ENCODE peak calls at places on chromosomes 13 and 19, in ten cellular contexts. One of them, this sample, is unnamed.

GRCh38 chr13:113864303-113864890 is 521 bp upstream of the GAS6 start:
- DNase-seq in endodermal cell: peak; percentile 40
- DNase-seq in transverse colon: no peak
- DNase-seq in heart right ventricle: no peak
- DNase-seq in left ventricle myocardium inferior: no peak
- DNase-seq in IMR-90: peak; percentile 33
- DNase-seq in GM12865: no peak
- DNase-seq in GM23338: no peak
- DNase-seq in dorsolateral prefrontal cortex: no peak
- DNase-seq in H9: no peak
- DNase-seq in this sample: no peak

GRCh38 chr19:13181747-13182388 is 31.7 kb downstream of the IER2 start:
- DNase-seq in endodermal cell: no peak
- DNase-seq in transverse colon: peak; percentile 79
- DNase-seq in heart right ventricle: peak; percentile 77
- DNase-seq in left ventricle myocardium inferior: peak; percentile 85
- DNase-seq in IMR-90: peak; percentile 64
- DNase-seq in GM12865: peak; percentile 38
- DNase-seq in GM23338: no peak
- DNase-seq in dorsolateral prefrontal cortex: peak; percentile 73
- DNase-seq in H9: no peak
- DNase-seq in this sample: peak; percentile 55

GRCh38 chr19:2477732-2478191 is 1.8 kb downstream of the GADD45B start:
- DNase-seq in endodermal cell: no peak
- DNase-seq in transverse colon: peak; percentile 54
- DNase-seq in heart right ventricle: no peak
- DNase-seq in left ventricle myocardium inferior: no peak
- DNase-seq in IMR-90: peak; percentile 49
- DNase-seq in GM12865: peak; percentile 73
- DNase-seq in GM23338: no peak
- DNase-seq in dorsolateral prefrontal cortex: no peak
- DNase-seq in H9: no peak
- DNase-seq in this sample: no peak

GRCh38 chr19:50365434-50366306 is at the start of gene NAPSA:
- DNase-seq in endodermal cell: no peak
- DNase-seq in transverse colon: no peak
- DNase-seq in heart right ventricle: no peak
- DNase-seq in left ventricle myocardium inferior: no peak
- DNase-seq in IMR-90: no peak
- DNase-seq in GM12865: peak; percentile 74
- DNase-seq in GM23338: no peak
- DNase-seq in dorsolateral prefrontal cortex: no peak
- DNase-seq in H9: no peak
- DNase-seq in this sample: no peak

GRCh38 chr19:4016903-4017638 is 9.5 kb downstream of the PIAS4 start:
- DNase-seq in endodermal cell: no peak
- DNase-seq in transverse colon: no peak
- DNase-seq in heart right ventricle: no peak
- DNase-seq in left ventricle myocardium inferior: no peak
- DNase-seq in IMR-90: no peak
- DNase-seq in GM12865: no peak
- DNase-seq in GM23338: no peak
- DNase-seq in dorsolateral prefrontal cortex: no peak
- DNase-seq in H9: no peak
- DNase-seq in this sample: no peak

GRCh38 chr13:84873951-84874350 is 925.3 kb downstream of the SLITRK6 start:
- DNase-seq in endodermal cell: no peak
- DNase-seq in transverse colon: no peak
- DNase-seq in heart right ventricle: no peak
- DNase-seq in left ventricle myocardium inferior: no peak
- DNase-seq in IMR-90: no peak
- DNase-seq in GM12865: no peak
- DNase-seq in GM23338: no peak
- DNase-seq in dorsolateral prefrontal cortex: no peak
- DNase-seq in H9: no peak
- DNase-seq in this sample: no peak

GRCh38 chr19:10828981-10829821 is 6.8 kb downstream of the TMED1 start:
- DNase-seq in endodermal cell: peak; percentile 76
- DNase-seq in transverse colon: no peak
- DNase-seq in heart right ventricle: no peak
- DNase-seq in left ventricle myocardium inferior: no peak
- DNase-seq in IMR-90: no peak
- DNase-seq in GM12865: no peak
- DNase-seq in GM23338: peak; percentile 74
- DNase-seq in dorsolateral prefrontal cortex: no peak
- DNase-seq in H9: peak; percentile 75
- DNase-seq in this sample: no peak

GRCh38 chr19:34932494-34932893 is 5.8 kb downstream of the ZNF30 start:
- DNase-seq in endodermal cell: no peak
- DNase-seq in transverse colon: no peak
- DNase-seq in heart right ventricle: no peak
- DNase-seq in left ventricle myocardium inferior: no peak
- DNase-seq in IMR-90: no peak
- DNase-seq in GM12865: no peak
- DNase-seq in GM23338: no peak
- DNase-seq in dorsolateral prefrontal cortex: no peak
- DNase-seq in H9: no peak
- DNase-seq in this sample: no peak

GRCh38 chr19:50794778-50795664 is 4.8 kb downstream of the ACP4 start:
- DNase-seq in endodermal cell: peak; percentile 84
- DNase-seq in transverse colon: no peak
- DNase-seq in heart right ventricle: no peak
- DNase-seq in left ventricle myocardium inferior: no peak
- DNase-seq in IMR-90: no peak
- DNase-seq in GM12865: peak; percentile 70
- DNase-seq in GM23338: peak; percentile 67
- DNase-seq in dorsolateral prefrontal cortex: no peak
- DNase-seq in H9: no peak
- DNase-seq in this sample: no peak

GRCh38 chr13:43193789-43194188 is 170.4 kb downstream of the DNAJC15 start:
- DNase-seq in endodermal cell: no peak
- DNase-seq in transverse colon: no peak
- DNase-seq in heart right ventricle: no peak
- DNase-seq in left ventricle myocardium inferior: no peak
- DNase-seq in IMR-90: no peak
- DNase-seq in GM12865: no peak
- DNase-seq in GM23338: no peak
- DNase-seq in dorsolateral prefrontal cortex: no peak
- DNase-seq in H9: no peak
- DNase-seq in this sample: no peak

GRCh38 chr13:43196750-43197149 is 173.4 kb downstream of the DNAJC15 start:
- DNase-seq in endodermal cell: no peak
- DNase-seq in transverse colon: no peak
- DNase-seq in heart right ventricle: no peak
- DNase-seq in left ventricle myocardium inferior: no peak
- DNase-seq in IMR-90: no peak
- DNase-seq in GM12865: no peak
- DNase-seq in GM23338: no peak
- DNase-seq in dorsolateral prefrontal cortex: no peak
- DNase-seq in H9: no peak
- DNase-seq in this sample: no peak

GRCh38 chr13:43195551-43195950 is 172.2 kb downstream of the DNAJC15 start:
- DNase-seq in endodermal cell: no peak
- DNase-seq in transverse colon: no peak
- DNase-seq in heart right ventricle: no peak
- DNase-seq in left ventricle myocardium inferior: no peak
- DNase-seq in IMR-90: no peak
- DNase-seq in GM12865: peak; percentile 21
- DNase-seq in GM23338: peak; percentile 43
- DNase-seq in dorsolateral prefrontal cortex: no peak
- DNase-seq in H9: no peak
- DNase-seq in this sample: no peak

GRCh38 chr13:43195112-43195511 is 171.7 kb downstream of the DNAJC15 start:
- DNase-seq in endodermal cell: no peak
- DNase-seq in transverse colon: no peak
- DNase-seq in heart right ventricle: no peak
- DNase-seq in left ventricle myocardium inferior: no peak
- DNase-seq in IMR-90: no peak
- DNase-seq in GM12865: no peak
- DNase-seq in GM23338: no peak
- DNase-seq in dorsolateral prefrontal cortex: no peak
- DNase-seq in H9: no peak
- DNase-seq in this sample: no peak

DNA sequence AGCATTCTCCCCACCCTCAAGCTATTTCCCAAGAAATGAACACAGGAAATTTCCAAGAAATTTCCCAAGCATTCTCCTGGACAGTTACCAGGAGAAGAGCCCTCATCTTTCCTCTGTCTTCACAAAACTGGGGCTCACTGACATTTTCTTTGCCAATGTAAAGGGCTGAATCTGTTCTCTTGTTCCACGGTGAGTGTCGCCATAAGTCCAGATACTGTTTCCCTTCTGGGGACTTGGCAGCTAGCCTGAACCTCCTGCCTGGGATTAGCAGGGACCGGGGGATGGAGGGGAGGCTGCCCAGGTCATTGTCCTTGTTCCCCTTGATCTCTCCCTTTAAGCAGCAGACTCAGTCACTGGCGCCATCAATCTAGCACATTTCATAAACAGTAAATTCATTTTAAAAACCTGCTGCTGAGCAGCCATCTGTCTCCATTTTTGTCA is 172.8 kb downstream of the DNAJC15 start:
- DNase-seq in endodermal cell: no peak
- DNase-seq in transverse colon: no peak
- DNase-seq in heart right ventricle: peak; percentile 16
- DNase-seq in left ventricle myocardium inferior: peak; percentile 41
- DNase-seq in IMR-90: peak; percentile 8
- DNase-seq in GM12865: no peak
- DNase-seq in GM23338: no peak
- DNase-seq in dorsolateral prefrontal cortex: no peak
- DNase-seq in H9: no peak
- DNase-seq in this sample: no peak
- TF ChIP-seq CTCF in endodermal cell: no peak
- TF ChIP-seq CTCF in transverse colon: no peak
- TF ChIP-seq CTCF in heart right ventricle: peak; percentile 16
- TF ChIP-seq CTCF in left ventricle myocardium inferior: peak; percentile 51
- TF ChIP-seq CTCF in IMR-90: no peak
- TF ChIP-seq CTCF in GM12865: no peak
- TF ChIP-seq CTCF in GM23338: no peak
- TF ChIP-seq CTCF in dorsolateral prefrontal cortex: no peak
- TF ChIP-seq CTCF in H9: no peak
- TF ChIP-seq CTCF in this sample: no peak

DNA sequence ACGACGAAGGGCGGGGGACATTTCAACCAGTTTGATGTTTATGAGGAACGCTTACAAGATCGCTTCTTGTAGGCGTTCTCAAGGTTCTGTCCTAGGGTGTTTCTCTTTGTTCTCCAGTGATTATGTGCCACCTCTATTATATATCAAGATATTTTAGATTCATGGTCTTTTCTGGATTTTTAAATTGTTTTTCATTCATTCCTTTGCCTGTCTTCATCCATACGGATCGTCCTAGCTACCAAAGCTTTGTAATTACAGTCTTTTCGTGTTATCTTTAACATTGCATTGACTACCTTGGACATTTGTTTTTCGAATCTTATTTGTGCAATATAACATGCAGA is 342 bp upstream of the EID2 start:
- DNase-seq in endodermal cell: no peak
- DNase-seq in transverse colon: no peak
- DNase-seq in heart right ventricle: no peak
- DNase-seq in left ventricle myocardium inferior: no peak
- DNase-seq in IMR-90: no peak
- DNase-seq in GM12865: no peak
- DNase-seq in GM23338: no peak
- DNase-seq in dorsolateral prefrontal cortex: no peak
- DNase-seq in H9: no peak
- DNase-seq in this sample: no peak
- TF ChIP-seq CTCF in endodermal cell: no peak
- TF ChIP-seq CTCF in transverse colon: peak; percentile 5
- TF ChIP-seq CTCF in heart right ventricle: no peak
- TF ChIP-seq CTCF in left ventricle myocardium inferior: no peak
- TF ChIP-seq CTCF in IMR-90: no peak
- TF ChIP-seq CTCF in GM12865: no peak
- TF ChIP-seq CTCF in GM23338: no peak
- TF ChIP-seq CTCF in dorsolateral prefrontal cortex: no peak
- TF ChIP-seq CTCF in H9: peak; percentile 9
- TF ChIP-seq CTCF in this sample: no peak

DNA sequence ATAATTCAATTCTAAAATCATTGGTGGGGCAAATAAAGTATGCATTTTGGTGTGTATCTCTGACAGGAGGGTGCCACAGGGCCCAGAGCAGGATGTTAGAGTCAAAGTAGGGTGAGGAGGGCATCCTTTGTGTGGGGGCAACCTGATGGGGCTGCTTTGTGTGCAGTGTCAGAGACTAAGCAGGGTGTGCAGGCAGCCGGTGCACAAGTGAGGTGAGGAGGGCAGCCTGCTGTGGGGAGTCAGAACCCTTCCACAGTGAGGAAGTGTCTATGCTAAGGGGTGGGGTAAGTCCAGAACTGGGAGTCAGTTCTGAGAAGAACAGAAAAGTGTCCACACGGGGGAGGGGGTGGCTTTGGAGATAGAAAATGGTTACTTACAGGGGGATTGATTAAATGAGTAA is 40.7 kb downstream of the RB1 start:
- DNase-seq in endodermal cell: no peak
- DNase-seq in transverse colon: no peak
- DNase-seq in heart right ventricle: no peak
- DNase-seq in left ventricle myocardium inferior: no peak
- DNase-seq in IMR-90: no peak
- DNase-seq in GM12865: no peak
- DNase-seq in GM23338: no peak
- DNase-seq in dorsolateral prefrontal cortex: no peak
- DNase-seq in H9: no peak
- DNase-seq in this sample: no peak
- TF ChIP-seq CTCF in endodermal cell: no peak
- TF ChIP-seq CTCF in transverse colon: no peak
- TF ChIP-seq CTCF in heart right ventricle: no peak
- TF ChIP-seq CTCF in left ventricle myocardium inferior: no peak
- TF ChIP-seq CTCF in IMR-90: no peak
- TF ChIP-seq CTCF in GM12865: no peak
- TF ChIP-seq CTCF in GM23338: no peak
- TF ChIP-seq CTCF in dorsolateral prefrontal cortex: no peak
- TF ChIP-seq CTCF in H9: no peak
- TF ChIP-seq CTCF in this sample: no peak

DNA sequence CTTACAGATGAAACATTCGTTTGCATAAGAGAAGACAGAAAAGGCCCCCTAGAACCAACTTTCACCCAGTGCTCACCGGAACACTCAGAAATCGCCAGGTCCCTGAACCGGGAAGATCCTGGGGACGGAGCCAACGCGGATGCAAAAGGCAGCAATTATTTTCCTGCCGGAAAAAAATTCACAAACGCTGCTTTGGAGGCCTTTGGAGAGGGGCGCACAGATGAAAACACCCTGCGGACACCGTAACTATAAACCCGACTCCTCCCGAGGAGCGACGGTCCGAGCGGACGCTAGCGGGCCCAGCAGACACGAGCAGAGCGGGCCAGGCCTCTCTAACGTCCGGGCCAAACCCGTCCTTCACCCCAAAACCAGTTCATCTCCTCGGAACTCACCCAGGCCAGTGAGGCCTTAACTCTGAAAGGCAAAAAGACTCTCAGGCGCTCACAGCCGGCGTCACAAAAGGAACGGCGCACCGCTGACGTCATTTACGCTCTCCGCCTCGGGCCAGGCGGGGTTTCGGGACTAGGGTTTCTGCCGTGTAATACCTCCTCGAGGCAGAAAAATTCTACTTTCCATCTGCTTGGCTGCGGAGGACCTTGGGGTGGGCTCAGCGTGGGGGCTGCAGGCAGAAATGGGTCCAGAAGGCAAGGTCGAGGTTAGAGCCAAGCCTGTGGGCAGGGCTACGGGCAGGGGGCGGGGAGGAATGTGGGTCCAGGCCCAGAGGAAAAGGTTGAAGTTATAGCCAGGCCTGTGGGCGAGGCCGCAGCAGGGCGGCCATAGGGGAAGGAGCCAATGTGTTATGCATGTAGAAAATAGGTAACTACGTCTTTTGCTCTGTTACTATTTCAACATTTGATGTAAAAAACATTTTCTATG is at the start of gene ZNF426:
- DNase-seq in endodermal cell: peak; percentile 95
- DNase-seq in transverse colon: peak; percentile 88
- DNase-seq in heart right ventricle: peak; percentile 87
- DNase-seq in left ventricle myocardium inferior: peak; percentile 91
- DNase-seq in IMR-90: peak; percentile 91
- DNase-seq in GM12865: peak; percentile 86
- DNase-seq in GM23338: peak; percentile 96
- DNase-seq in dorsolateral prefrontal cortex: peak; percentile 90
- DNase-seq in H9: peak; percentile 89
- DNase-seq in this sample: peak; percentile 83
- TF ChIP-seq CTCF in endodermal cell: no peak
- TF ChIP-seq CTCF in transverse colon: peak; percentile 15
- TF ChIP-seq CTCF in heart right ventricle: no peak
- TF ChIP-seq CTCF in left ventricle myocardium inferior: no peak
- TF ChIP-seq CTCF in IMR-90: no peak
- TF ChIP-seq CTCF in GM12865: no peak
- TF ChIP-seq CTCF in GM23338: no peak
- TF ChIP-seq CTCF in dorsolateral prefrontal cortex: peak; percentile 5
- TF ChIP-seq CTCF in H9: no peak
- TF ChIP-seq CTCF in this sample: no peak